ENCODE peak calls at places on chromosomes 5 and 9, in five cellular contexts. L is GM23248, Y is hepatocyte, F is endothelial cell of umbilical vein, A is IMR-90. O is an unnamed sample. For H3K9me3, the result is how much of the 10 kb centered on the place peaks cover.

GRCh38 chr5:96662725-96663513 is 743 bp downstream of the CAST start:
- DNase-seq in L (peak), Y (peak), F (peak), A (peak), O (peak)

GRCh38 chr9:34592895-34593601 is 3.5 kb upstream of the CNTFR start:
- DNase-seq in L (peak), Y (peak), F (no peak), A (no peak), O (peak)

GRCh38 chr5:181127456-181127855 is 3.5 kb downstream of the OR2V1 start:
- DNase-seq in L (no peak), Y (no peak), F (no peak), A (no peak), O (no peak)

GRCh38 chr9:88358743-88359142 is 29.5 kb upstream of the SPIN1 start:
- DNase-seq in L (no peak), Y (no peak), F (no peak), A (no peak), O (no peak)

GRCh38 chr5:124866355-124867063 is 120.1 kb upstream of the ZNF608 start:
- DNase-seq in L (peak), Y (peak), F (no peak), A (no peak), O (no peak)

GRCh38 chr9:108662935-108663334 is 192.9 kb downstream of the ACTL7B start:
- DNase-seq in L (peak), Y (no peak), F (no peak), A (no peak), O (no peak)

GRCh38 chr5:146213210-146213838 is 9.9 kb downstream of the RBM27 start:
- DNase-seq in L (no peak), Y (peak), F (peak), A (peak), O (no peak)

GRCh38 chr5:59034498-59035186 is 451.8 kb downstream of the RAB3C start:
- DNase-seq in L (peak), Y (peak), F (peak), A (peak), O (peak)

GRCh38 chr5:163914911-163915310 is 409.5 kb downstream of the MAT2B start:
- DNase-seq in L (no peak), Y (peak), F (no peak), A (no peak), O (no peak)

GRCh38 chr9:93224591-93224990 is 40.7 kb downstream of the WNK2 start:
- DNase-seq in L (no peak), Y (peak), F (no peak), A (no peak), O (peak)

GRCh38 chr9:114668146-114668545 is 10.5 kb upstream of the TEX53 start:
- DNase-seq in L (no peak), Y (no peak), F (no peak), A (no peak), O (no peak)

GRCh38 chr5:165502893-165503696 is 1997.7 kb downstream of the MAT2B start:
- DNase-seq in L (no peak), Y (no peak), F (peak), A (peak), O (no peak)

GRCh38 chr5:1526681-1527131 is 2.9 kb upstream of the LPCAT1 start:
- DNase-seq in L (no peak), Y (no peak), F (no peak), A (no peak), O (no peak)

GRCh38 chr5:97764700-97765099 is 581.7 kb upstream of the RIOK2 start:
- DNase-seq in L (peak), Y (no peak), F (no peak), A (peak), O (peak)

GRCh38 chr9:120873512-120873911 is 3.5 kb downstream of the PHF19 start:
- DNase-seq in L (no peak), Y (peak), F (no peak), A (no peak), O (peak)

GRCh38 chr9:99822596-99823391 is 1.1 kb downstream of the NR4A3 start:
- DNase-seq in L (peak), Y (peak), F (peak), A (peak), O (peak)

GRCh38 chr5:178439411-178440162 is 150.6 kb downstream of the COL23A1 start:
- DNase-seq in L (no peak), Y (no peak), F (no peak), A (no peak), O (no peak)
- H2AFZ ChIP-seq in L (no peak), Y (no peak), F (no peak), A (no peak), O (no peak)

GRCh38 chr5:57884346-57885102 is 401.9 kb upstream of the ACTBL2 start:
- DNase-seq in L (no peak), Y (no peak), F (no peak), A (no peak), O (no peak)

GRCh38 chr5:57891443-57891842 is 408.8 kb upstream of the ACTBL2 start:
- DNase-seq in L (no peak), Y (no peak), F (no peak), A (no peak), O (no peak)

GRCh38 chr5:57887851-57888621 is 405.4 kb upstream of the ACTBL2 start:
- DNase-seq in L (peak), Y (peak), F (peak), A (peak), O (peak)

DNA sequence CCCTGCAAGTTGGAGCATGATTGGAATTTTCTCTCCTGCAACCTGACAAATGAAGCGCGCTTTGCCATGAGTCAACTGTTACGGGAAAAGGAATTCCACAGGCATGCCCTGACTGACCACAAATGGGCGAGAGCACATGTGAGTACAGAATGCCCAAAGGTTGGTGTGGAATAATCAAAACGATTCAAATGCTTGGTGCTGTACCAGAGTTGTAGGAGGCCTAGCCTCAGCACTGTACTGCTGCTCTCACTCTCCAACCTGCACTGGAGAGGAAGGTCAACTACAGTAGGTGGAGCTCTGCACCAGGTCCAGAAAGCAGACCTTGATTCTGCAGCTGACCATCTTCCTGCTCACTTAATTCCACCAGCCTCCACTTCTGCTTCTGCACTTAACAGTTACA is 406.9 kb upstream of the ACTBL2 start:
- DNase-seq in L (peak), Y (peak), F (peak), A (peak), O (peak)
- H3K9me3 ChIP-seq in L (under half), Y (under half), F (under half), A (under half), O (under half)

DNA sequence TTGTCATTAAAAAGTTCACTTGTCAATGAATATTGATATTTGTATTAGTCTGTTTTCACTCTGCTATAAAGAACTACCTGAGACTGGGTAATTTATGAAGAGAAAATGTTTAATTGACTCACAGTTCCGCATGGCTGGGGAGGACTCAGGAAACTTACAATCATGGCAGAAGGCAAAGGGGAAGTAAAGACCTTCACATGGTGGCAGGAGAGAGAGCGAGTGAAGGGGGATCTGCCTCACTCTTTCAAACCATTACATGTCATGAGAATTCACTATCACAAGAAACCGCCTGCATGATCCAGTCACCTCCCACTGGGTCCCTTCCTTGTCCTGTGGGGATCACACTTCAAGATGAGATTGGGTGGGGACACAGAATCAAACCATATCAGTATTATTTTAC is 27.5 kb downstream of the SRD5A1 start:
- DNase-seq in L (no peak), Y (no peak), F (no peak), A (no peak), O (no peak)
- H3K27ac ChIP-seq in L (no peak), Y (no peak), F (no peak), A (no peak), O (no peak)

DNA sequence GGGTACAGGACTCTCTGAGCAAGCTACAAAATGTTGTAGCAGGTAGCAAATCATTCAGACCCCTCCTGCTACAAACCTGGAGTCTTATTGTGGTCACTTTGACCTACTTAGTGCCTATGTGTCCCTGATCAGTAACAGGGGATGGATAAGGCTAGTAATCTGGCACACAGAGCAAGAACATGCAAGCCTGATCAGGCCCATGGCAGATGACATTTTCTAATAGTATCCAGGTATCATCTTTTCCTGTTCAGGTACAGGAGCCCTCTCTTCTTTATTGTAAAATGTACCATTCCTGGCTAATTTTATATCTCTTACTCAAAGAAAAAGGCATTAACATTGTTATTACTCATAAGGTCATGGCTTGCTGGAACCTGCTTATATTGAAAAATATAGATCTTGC is 18.1 kb upstream of the CCNH start:
- DNase-seq in L (no peak), Y (no peak), F (no peak), A (no peak), O (no peak)
- H2AFZ ChIP-seq in L (no peak), Y (no peak), F (no peak), A (no peak), O (no peak)

DNA sequence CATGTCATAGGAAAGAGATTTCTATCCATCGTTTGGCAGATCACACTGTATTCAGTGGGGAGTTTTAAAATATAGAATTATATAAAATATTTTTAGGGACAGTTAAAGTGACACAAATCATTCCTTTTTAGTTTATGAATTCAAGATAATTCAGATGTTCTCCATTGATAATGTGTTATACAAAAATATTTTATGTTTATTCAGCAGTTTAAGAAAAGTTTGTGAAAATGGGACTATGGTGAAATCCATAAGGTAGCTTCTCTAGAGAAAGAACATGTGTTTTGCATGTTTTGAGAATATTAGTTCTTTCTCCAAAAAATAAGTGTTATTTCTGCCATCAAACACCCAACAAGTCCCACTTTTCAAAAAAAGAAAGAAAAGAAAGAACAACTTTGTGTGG is 122.9 kb downstream of the EMB start:
- DNase-seq in L (no peak), Y (no peak), F (no peak), A (no peak), O (no peak)
- H3K9me3 ChIP-seq in L (under half), Y (under half), F (under half), A (under half), O (under half)

DNA sequence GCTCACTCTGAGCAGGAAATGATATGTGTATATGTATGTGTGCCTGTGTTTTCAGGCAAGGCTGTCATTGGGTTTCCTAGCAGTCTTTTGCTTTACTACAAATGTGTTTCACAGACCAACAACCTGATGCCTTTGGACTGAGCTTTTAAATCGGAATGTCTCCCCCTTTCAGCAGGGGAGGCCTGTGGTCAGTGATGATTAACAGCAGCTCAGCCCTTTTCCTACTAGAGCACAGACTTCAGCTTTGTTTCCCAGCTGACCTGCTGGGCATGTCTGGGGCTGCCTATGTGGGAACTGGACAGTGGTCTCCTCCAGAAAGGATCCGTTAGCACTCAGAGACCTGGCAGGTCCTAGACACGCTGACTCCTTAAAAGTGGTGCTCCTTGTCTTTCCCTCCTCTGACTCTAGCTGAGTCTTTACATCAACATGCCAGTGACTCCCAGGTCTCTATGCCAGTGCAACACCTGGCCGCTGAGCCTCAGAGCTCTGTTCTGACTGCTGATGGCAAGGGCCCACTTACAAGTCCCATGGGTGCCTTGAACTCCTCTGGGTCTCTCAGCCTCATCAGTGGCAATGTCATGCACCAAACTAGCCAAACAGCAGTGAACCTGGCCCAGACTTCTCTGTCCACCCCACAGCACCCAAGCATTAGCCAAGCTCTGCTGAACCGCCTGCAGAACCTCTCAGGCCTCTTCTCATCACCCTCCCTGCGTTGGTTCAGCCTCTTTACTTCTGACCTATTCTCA is 7.7 kb downstream of the MACROH2A1 start:
- DNase-seq in L (peak), Y (no peak), F (no peak), A (peak), O (no peak)
- H3K27ac ChIP-seq in L (peak), Y (peak), F (no peak), A (peak), O (no peak)

O was measured in PC-3.